ENCODE peak calls at places on chromosome 4, in eight cellular contexts. H, E, A, C, Z, Y, W and O are unnamed samples.

GRCh38 chr4:82792912-82793649 is 5.5 kb downstream of the SCD5 start:
- DNase-seq in H (no peak), E (no peak), A (no peak), C (no peak), Z (no peak), Y (no peak), W (no peak), O (no peak)

GRCh38 chr4:17560065-17560673 is 16.8 kb upstream of the LAP3 start:
- DNase-seq in H (no peak), E (no peak), A (no peak), C (no peak), Z (no peak), Y (no peak), W (no peak), O (no peak)

GRCh38 chr4:186037692-186038658 is 31.0 kb upstream of the TLR3 start:
- DNase-seq in H (peak; percentile 55), E (peak; percentile 77), A (no peak), C (peak; percentile 86), Z (no peak), Y (peak; percentile 33), W (peak; percentile 39), O (peak; percentile 61)

GRCh38 chr4:173505924-173506779 is 23.9 kb downstream of the HAND2 start:
- DNase-seq in H (peak; percentile 77), E (peak; percentile 76), A (peak; percentile 81), C (no peak), Z (peak; percentile 82), Y (peak; percentile 72), W (peak; percentile 66), O (peak; percentile 65)

GRCh38 chr4:20816287-20816686 is 116.0 kb downstream of the PACRGL start:
- DNase-seq in H (no peak), E (no peak), A (no peak), C (no peak), Z (no peak), Y (no peak), W (no peak), O (no peak)

GRCh38 chr4:164906368-164906767 is 29.4 kb downstream of the APELA start:
- DNase-seq in H (no peak), E (no peak), A (no peak), C (no peak), Z (no peak), Y (no peak), W (no peak), O (no peak)

GRCh38 chr4:76339364-76339763 is 32.8 kb downstream of the STBD1 start:
- DNase-seq in H (no peak), E (no peak), A (no peak), C (no peak), Z (no peak), Y (no peak), W (no peak), O (no peak)

GRCh38 chr4:76748649-76749048 is 149.3 kb downstream of the SOWAHB start:
- DNase-seq in H (peak; percentile 30), E (peak; percentile 41), A (no peak), C (peak; percentile 62), Z (no peak), Y (no peak), W (peak; percentile 37), O (no peak)

GRCh38 chr4:152255437-152255836 is 280.5 kb downstream of the FBXW7 start:
- DNase-seq in H (no peak), E (peak; percentile 52), A (no peak), C (peak; percentile 41), Z (no peak), Y (no peak), W (no peak), O (no peak)

GRCh38 chr4:15610855-15611254 is 44.3 kb downstream of the FBXL5 start:
- DNase-seq in H (no peak), E (no peak), A (no peak), C (no peak), Z (no peak), Y (no peak), W (no peak), O (no peak)

GRCh38 chr4:13921805-13922204 is 294.3 kb upstream of the BOD1L1 start:
- DNase-seq in H (no peak), E (no peak), A (no peak), C (peak; percentile 66), Z (no peak), Y (no peak), W (no peak), O (no peak)

GRCh38 chr4:65865489-65865888 is 195.2 kb upstream of the EPHA5 start:
- DNase-seq in H (peak; percentile 13), E (peak; percentile 12), A (no peak), C (peak; percentile 9), Z (no peak), Y (no peak), W (peak; percentile 1), O (peak; percentile 12)

GRCh38 chr4:13543648-13544555 is at the start of gene NKX3-2:
- DNase-seq in H (peak; percentile 65), E (peak; percentile 70), A (no peak), C (no peak), Z (no peak), Y (peak; percentile 36), W (no peak), O (peak; percentile 49)

GRCh38 chr4:22099896-22100295 is 151.3 kb upstream of the KCNIP4 start:
- DNase-seq in H (no peak), E (no peak), A (no peak), C (peak; percentile 62), Z (no peak), Y (no peak), W (no peak), O (no peak)

GRCh38 chr4:137083571-137083970 is 448.7 kb downstream of the PCDH18 start:
- DNase-seq in H (no peak), E (no peak), A (no peak), C (no peak), Z (no peak), Y (no peak), W (no peak), O (no peak)

GRCh38 chr4:111602848-111603247 is 542.4 kb upstream of the FAM241A start:
- DNase-seq in H (no peak), E (no peak), A (no peak), C (peak; percentile 21), Z (no peak), Y (no peak), W (no peak), O (no peak)

GRCh38 chr4:80008971-80009370 is 64.1 kb downstream of the ANTXR2 start:
- DNase-seq in H (no peak), E (no peak), A (no peak), C (no peak), Z (no peak), Y (no peak), W (no peak), O (no peak)

GRCh38 chr4:165308606-165309005 is 18.9 kb upstream of the MSMO1 start:
- DNase-seq in H (no peak), E (no peak), A (no peak), C (no peak), Z (no peak), Y (no peak), W (no peak), O (no peak)

GRCh38 chr4:41975341-41975740 is 6.2 kb upstream of the DCAF4L1 start:
- DNase-seq in H (no peak), E (no peak), A (no peak), C (no peak), Z (no peak), Y (no peak), W (no peak), O (no peak)

GRCh38 chr4:80286451-80286850 is 20.0 kb downstream of the FGF5 start:
- DNase-seq in H (no peak), E (no peak), A (no peak), C (no peak), Z (no peak), Y (no peak), W (no peak), O (no peak)

GRCh38 chr4:125526420-125526819 is 211.7 kb downstream of the FAT4 start:
- DNase-seq in H (no peak), E (no peak), A (no peak), C (no peak), Z (no peak), Y (no peak), W (no peak), O (no peak)

GRCh38 chr4:150366487-150366999 is 215.4 kb upstream of the MAB21L2 start:
- DNase-seq in H (no peak), E (no peak), A (no peak), C (no peak), Z (no peak), Y (no peak), W (no peak), O (no peak)

GRCh38 chr4:173121044-173121685 is 47.4 kb upstream of the GALNT7 start:
- DNase-seq in H (peak; percentile 11), E (peak; percentile 60), A (no peak), C (peak; percentile 12), Z (no peak), Y (peak; percentile 1), W (peak; percentile 44), O (peak; percentile 59)

GRCh38 chr4:123256006-123256405 is 140.6 kb upstream of the SPRY1 start:
- DNase-seq in H (no peak), E (no peak), A (no peak), C (no peak), Z (no peak), Y (no peak), W (no peak), O (no peak)

GRCh38 chr4:123398151-123398802 is 1.7 kb downstream of the SPRY1 start:
- DNase-seq in H (peak; percentile 82), E (peak; percentile 86), A (peak; percentile 82), C (peak; percentile 64), Z (peak; percentile 77), Y (no peak), W (peak; percentile 82), O (peak; percentile 63)

GRCh38 chr4:138576684-138577083 is 334.5 kb upstream of the SLC7A11 start:
- DNase-seq in H (peak; percentile 10), E (peak; percentile 50), A (no peak), C (peak; percentile 51), Z (no peak), Y (no peak), W (peak; percentile 19), O (peak; percentile 33)

GRCh38 chr4:118743867-118744266 is 58.7 kb downstream of the METTL14 start:
- DNase-seq in H (no peak), E (peak; percentile 24), A (no peak), C (no peak), Z (no peak), Y (no peak), W (no peak), O (no peak)

GRCh38 chr4:10006604-10007435 is 14.5 kb downstream of the SLC2A9 start:
- DNase-seq in H (no peak), E (peak; percentile 91), A (no peak), C (peak; percentile 1), Z (no peak), Y (peak; percentile 30), W (peak; percentile 68), O (no peak)

GRCh38 chr4:54709281-54709854 is 51.6 kb downstream of the KIT start:
- DNase-seq in H (no peak), E (peak; percentile 72), A (no peak), C (no peak), Z (no peak), Y (no peak), W (no peak), O (no peak)

GRCh38 chr4:156952078-156952759 is 19.4 kb downstream of the PDGFC start:
- DNase-seq in H (no peak), E (no peak), A (no peak), C (no peak), Z (no peak), Y (no peak), W (no peak), O (no peak)

GRCh38 chr4:111744847-111745246 is 400.4 kb upstream of the FAM241A start:
- DNase-seq in H (no peak), E (no peak), A (no peak), C (no peak), Z (no peak), Y (no peak), W (no peak), O (peak; percentile 3)